ENCODE peak calls at places on chromosomes 6 and 20, in ten cellular contexts. One of them, this sample, is unnamed.

GRCh38 chr20:45254867-45255266 is 503 bp upstream of the SLPI start:
- DNase-seq in WTC11: no peak
- DNase-seq in A673: peak
- DNase-seq in OCI-LY7: no peak
- DNase-seq in psoas muscle: no peak
- DNase-seq in HFF-Myc: no peak
- DNase-seq in GM13976: peak
- DNase-seq in foreskin fibroblast: peak
- DNase-seq in nephron progenitor cell: no peak
- DNase-seq in cardiac muscle cell: no peak
- DNase-seq in this sample: no peak

GRCh38 chr6:79413562-79414002 is 123.6 kb downstream of the LCA5 start:
- DNase-seq in WTC11: no peak
- DNase-seq in A673: peak
- DNase-seq in OCI-LY7: no peak
- DNase-seq in psoas muscle: no peak
- DNase-seq in HFF-Myc: no peak
- DNase-seq in GM13976: no peak
- DNase-seq in foreskin fibroblast: peak
- DNase-seq in nephron progenitor cell: no peak
- DNase-seq in cardiac muscle cell: no peak
- DNase-seq in this sample: no peak

GRCh38 chr6:115551510-115551909 is 509.2 kb downstream of the FRK start:
- DNase-seq in WTC11: no peak
- DNase-seq in A673: peak
- DNase-seq in OCI-LY7: no peak
- DNase-seq in psoas muscle: no peak
- DNase-seq in HFF-Myc: no peak
- DNase-seq in GM13976: no peak
- DNase-seq in foreskin fibroblast: no peak
- DNase-seq in nephron progenitor cell: no peak
- DNase-seq in cardiac muscle cell: no peak
- DNase-seq in this sample: no peak

GRCh38 chr6:18585032-18585573 is 198.0 kb downstream of the RNF144B start:
- DNase-seq in WTC11: no peak
- DNase-seq in A673: peak
- DNase-seq in OCI-LY7: no peak
- DNase-seq in psoas muscle: peak
- DNase-seq in HFF-Myc: peak
- DNase-seq in GM13976: no peak
- DNase-seq in foreskin fibroblast: peak
- DNase-seq in nephron progenitor cell: no peak
- DNase-seq in cardiac muscle cell: peak
- DNase-seq in this sample: no peak

GRCh38 chr6:43570876-43571441 is 4.9 kb downstream of the XPO5 start:
- DNase-seq in WTC11: no peak
- DNase-seq in A673: peak
- DNase-seq in OCI-LY7: no peak
- DNase-seq in psoas muscle: no peak
- DNase-seq in HFF-Myc: no peak
- DNase-seq in GM13976: peak
- DNase-seq in foreskin fibroblast: peak
- DNase-seq in nephron progenitor cell: no peak
- DNase-seq in cardiac muscle cell: no peak
- DNase-seq in this sample: no peak

GRCh38 chr6:157731221-157731620 is 91.8 kb upstream of the SNX9 start:
- DNase-seq in WTC11: no peak
- DNase-seq in A673: no peak
- DNase-seq in OCI-LY7: no peak
- DNase-seq in psoas muscle: no peak
- DNase-seq in HFF-Myc: no peak
- DNase-seq in GM13976: no peak
- DNase-seq in foreskin fibroblast: no peak
- DNase-seq in nephron progenitor cell: no peak
- DNase-seq in cardiac muscle cell: no peak
- DNase-seq in this sample: no peak

GRCh38 chr20:47956261-47956995 is 171.1 kb upstream of the SULF2 start:
- DNase-seq in WTC11: no peak
- DNase-seq in A673: no peak
- DNase-seq in OCI-LY7: no peak
- DNase-seq in psoas muscle: peak
- DNase-seq in HFF-Myc: no peak
- DNase-seq in GM13976: no peak
- DNase-seq in foreskin fibroblast: no peak
- DNase-seq in nephron progenitor cell: no peak
- DNase-seq in cardiac muscle cell: no peak
- DNase-seq in this sample: no peak

GRCh38 chr6:44851176-44851575 is 463.7 kb downstream of the CDC5L start:
- DNase-seq in WTC11: no peak
- DNase-seq in A673: no peak
- DNase-seq in OCI-LY7: no peak
- DNase-seq in psoas muscle: no peak
- DNase-seq in HFF-Myc: no peak
- DNase-seq in GM13976: no peak
- DNase-seq in foreskin fibroblast: peak
- DNase-seq in nephron progenitor cell: no peak
- DNase-seq in cardiac muscle cell: no peak
- DNase-seq in this sample: no peak

GRCh38 chr6:140636698-140637402 is 1262.4 kb upstream of the CITED2 start:
- DNase-seq in WTC11: no peak
- DNase-seq in A673: peak
- DNase-seq in OCI-LY7: no peak
- DNase-seq in psoas muscle: no peak
- DNase-seq in HFF-Myc: no peak
- DNase-seq in GM13976: no peak
- DNase-seq in foreskin fibroblast: no peak
- DNase-seq in nephron progenitor cell: no peak
- DNase-seq in cardiac muscle cell: peak
- DNase-seq in this sample: no peak

GRCh38 chr6:12484519-12484918 is 194.4 kb downstream of the EDN1 start:
- DNase-seq in WTC11: no peak
- DNase-seq in A673: no peak
- DNase-seq in OCI-LY7: no peak
- DNase-seq in psoas muscle: no peak
- DNase-seq in HFF-Myc: no peak
- DNase-seq in GM13976: no peak
- DNase-seq in foreskin fibroblast: no peak
- DNase-seq in nephron progenitor cell: no peak
- DNase-seq in cardiac muscle cell: no peak
- DNase-seq in this sample: no peak

GRCh38 chr20:49891486-49891885 is 23.8 kb downstream of the SPATA2 start:
- DNase-seq in WTC11: no peak
- DNase-seq in A673: no peak
- DNase-seq in OCI-LY7: no peak
- DNase-seq in psoas muscle: no peak
- DNase-seq in HFF-Myc: no peak
- DNase-seq in GM13976: no peak
- DNase-seq in foreskin fibroblast: no peak
- DNase-seq in nephron progenitor cell: no peak
- DNase-seq in cardiac muscle cell: no peak
- DNase-seq in this sample: no peak

GRCh38 chr20:15395457-15395856 is 1058.0 kb upstream of the FLRT3 start:
- DNase-seq in WTC11: no peak
- DNase-seq in A673: no peak
- DNase-seq in OCI-LY7: no peak
- DNase-seq in psoas muscle: no peak
- DNase-seq in HFF-Myc: no peak
- DNase-seq in GM13976: no peak
- DNase-seq in foreskin fibroblast: no peak
- DNase-seq in nephron progenitor cell: no peak
- DNase-seq in cardiac muscle cell: no peak
- DNase-seq in this sample: no peak

DNA sequence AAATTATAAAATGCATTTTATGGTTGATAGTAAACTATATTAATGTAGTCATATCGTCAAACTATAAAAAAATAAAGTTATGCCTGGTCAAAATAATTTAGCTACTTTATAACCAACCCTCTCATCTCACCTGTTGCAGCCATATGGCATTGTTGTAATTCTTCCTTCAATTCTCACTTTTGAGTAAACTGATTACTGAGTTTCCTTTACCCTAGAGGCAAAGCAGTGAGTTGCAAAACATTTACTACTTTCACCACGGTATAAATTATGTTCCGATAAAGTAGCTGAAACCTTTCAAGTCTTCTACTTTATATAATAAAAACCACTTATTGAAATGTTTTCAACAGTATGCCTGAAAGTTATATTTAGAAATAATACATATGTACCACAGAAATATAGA is 113.8 kb downstream of the AHI1 start:
- DNase-seq in WTC11: no peak
- DNase-seq in A673: no peak
- DNase-seq in OCI-LY7: no peak
- DNase-seq in psoas muscle: no peak
- DNase-seq in HFF-Myc: no peak
- DNase-seq in GM13976: no peak
- DNase-seq in foreskin fibroblast: no peak
- DNase-seq in nephron progenitor cell: no peak
- DNase-seq in cardiac muscle cell: no peak
- DNase-seq in this sample: no peak
- TF ChIP-seq CTCF in WTC11: no peak
- TF ChIP-seq CTCF in A673: no peak
- TF ChIP-seq CTCF in OCI-LY7: peak
- TF ChIP-seq CTCF in psoas muscle: no peak
- TF ChIP-seq CTCF in HFF-Myc: no peak
- TF ChIP-seq CTCF in GM13976: no peak
- TF ChIP-seq CTCF in foreskin fibroblast: no peak
- TF ChIP-seq CTCF in nephron progenitor cell: no peak
- TF ChIP-seq CTCF in cardiac muscle cell: no peak
- TF ChIP-seq CTCF in this sample: no peak

GRCh38 chr6:41582540-41582939 is 36.4 kb downstream of the FOXP4 start:
- DNase-seq in WTC11: no peak
- DNase-seq in A673: no peak
- DNase-seq in OCI-LY7: no peak
- DNase-seq in psoas muscle: no peak
- DNase-seq in HFF-Myc: no peak
- DNase-seq in GM13976: no peak
- DNase-seq in foreskin fibroblast: no peak
- DNase-seq in nephron progenitor cell: no peak
- DNase-seq in cardiac muscle cell: no peak
- DNase-seq in this sample: no peak

GRCh38 chr6:41585605-41586004 is 39.4 kb downstream of the FOXP4 start:
- DNase-seq in WTC11: no peak
- DNase-seq in A673: no peak
- DNase-seq in OCI-LY7: no peak
- DNase-seq in psoas muscle: no peak
- DNase-seq in HFF-Myc: no peak
- DNase-seq in GM13976: no peak
- DNase-seq in foreskin fibroblast: no peak
- DNase-seq in nephron progenitor cell: no peak
- DNase-seq in cardiac muscle cell: no peak
- DNase-seq in this sample: no peak

GRCh38 chr6:41584668-41585205 is 38.6 kb downstream of the FOXP4 start:
- DNase-seq in WTC11: peak
- DNase-seq in A673: no peak
- DNase-seq in OCI-LY7: no peak
- DNase-seq in psoas muscle: no peak
- DNase-seq in HFF-Myc: no peak
- DNase-seq in GM13976: no peak
- DNase-seq in foreskin fibroblast: no peak
- DNase-seq in nephron progenitor cell: peak
- DNase-seq in cardiac muscle cell: peak
- DNase-seq in this sample: no peak

GRCh38 chr6:41583576-41583975 is 37.4 kb downstream of the FOXP4 start:
- DNase-seq in WTC11: no peak
- DNase-seq in A673: no peak
- DNase-seq in OCI-LY7: no peak
- DNase-seq in psoas muscle: no peak
- DNase-seq in HFF-Myc: no peak
- DNase-seq in GM13976: no peak
- DNase-seq in foreskin fibroblast: no peak
- DNase-seq in nephron progenitor cell: no peak
- DNase-seq in cardiac muscle cell: no peak
- DNase-seq in this sample: no peak

GRCh38 chr6:41584205-41584604 is 38.0 kb downstream of the FOXP4 start:
- DNase-seq in WTC11: no peak
- DNase-seq in A673: no peak
- DNase-seq in OCI-LY7: no peak
- DNase-seq in psoas muscle: no peak
- DNase-seq in HFF-Myc: no peak
- DNase-seq in GM13976: no peak
- DNase-seq in foreskin fibroblast: no peak
- DNase-seq in nephron progenitor cell: no peak
- DNase-seq in cardiac muscle cell: no peak
- DNase-seq in this sample: no peak
- TF ChIP-seq CTCF in WTC11: no peak
- TF ChIP-seq CTCF in A673: no peak
- TF ChIP-seq CTCF in OCI-LY7: no peak
- TF ChIP-seq CTCF in psoas muscle: no peak
- TF ChIP-seq CTCF in HFF-Myc: no peak
- TF ChIP-seq CTCF in GM13976: no peak
- TF ChIP-seq CTCF in foreskin fibroblast: no peak
- TF ChIP-seq CTCF in nephron progenitor cell: no peak
- TF ChIP-seq CTCF in cardiac muscle cell: no peak
- TF ChIP-seq CTCF in this sample: no peak

DNA sequence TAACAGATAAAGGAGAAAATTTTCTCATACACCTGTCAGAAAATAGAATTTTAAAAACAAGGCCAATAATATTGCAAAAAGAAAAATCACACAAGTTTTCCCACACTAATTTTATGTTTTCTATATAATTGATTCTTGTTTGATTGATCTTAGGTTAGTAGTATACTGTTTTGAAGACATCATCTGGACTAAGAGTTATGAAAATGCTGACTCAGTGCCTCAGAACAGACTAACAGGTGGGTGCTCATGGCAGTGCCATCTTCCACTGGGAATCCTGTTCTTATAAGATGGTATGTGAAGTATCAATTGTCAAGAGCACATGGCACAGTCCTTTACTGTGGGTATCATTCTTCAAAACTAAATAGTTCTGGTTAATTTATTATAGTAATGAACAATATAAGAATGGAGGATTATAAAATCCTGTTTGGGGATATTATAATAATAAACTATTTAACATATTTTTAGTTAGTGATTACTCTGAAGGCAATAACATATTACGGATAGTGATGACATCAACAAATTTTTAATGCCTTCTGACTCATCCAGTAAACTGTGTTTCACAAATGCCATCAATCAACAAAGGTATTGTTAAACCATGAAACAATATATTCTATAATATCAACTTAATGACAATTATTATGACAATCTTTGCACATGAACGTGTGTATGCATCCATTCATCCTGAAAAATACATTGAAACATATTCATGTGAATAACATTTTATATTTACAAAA is 384.6 kb upstream of the KHDRBS2 start:
- DNase-seq in WTC11: no peak
- DNase-seq in A673: no peak
- DNase-seq in OCI-LY7: no peak
- DNase-seq in psoas muscle: no peak
- DNase-seq in HFF-Myc: no peak
- DNase-seq in GM13976: no peak
- DNase-seq in foreskin fibroblast: no peak
- DNase-seq in nephron progenitor cell: no peak
- DNase-seq in cardiac muscle cell: no peak
- DNase-seq in this sample: no peak
- TF ChIP-seq CTCF in WTC11: no peak
- TF ChIP-seq CTCF in A673: no peak
- TF ChIP-seq CTCF in OCI-LY7: no peak
- TF ChIP-seq CTCF in psoas muscle: no peak
- TF ChIP-seq CTCF in HFF-Myc: no peak
- TF ChIP-seq CTCF in GM13976: no peak
- TF ChIP-seq CTCF in foreskin fibroblast: no peak
- TF ChIP-seq CTCF in nephron progenitor cell: no peak
- TF ChIP-seq CTCF in cardiac muscle cell: no peak
- TF ChIP-seq CTCF in this sample: no peak

GRCh38 chr20:10387686-10388085 is 46.3 kb downstream of the MKKS start:
- DNase-seq in WTC11: no peak
- DNase-seq in A673: no peak
- DNase-seq in OCI-LY7: no peak
- DNase-seq in psoas muscle: no peak
- DNase-seq in HFF-Myc: no peak
- DNase-seq in GM13976: no peak
- DNase-seq in foreskin fibroblast: no peak
- DNase-seq in nephron progenitor cell: no peak
- DNase-seq in cardiac muscle cell: no peak
- DNase-seq in this sample: no peak
- TF ChIP-seq CTCF in WTC11: no peak
- TF ChIP-seq CTCF in A673: no peak
- TF ChIP-seq CTCF in OCI-LY7: no peak
- TF ChIP-seq CTCF in psoas muscle: no peak
- TF ChIP-seq CTCF in HFF-Myc: no peak
- TF ChIP-seq CTCF in GM13976: no peak
- TF ChIP-seq CTCF in foreskin fibroblast: no peak
- TF ChIP-seq CTCF in nephron progenitor cell: no peak
- TF ChIP-seq CTCF in cardiac muscle cell: no peak
- TF ChIP-seq CTCF in this sample: no peak

This sample was measured in osteocyte.